ENCODE peak calls at places on chromosomes 4 and X, in six cellular contexts. B, N, R, Z, K and W are unnamed samples.

GRCh38 chrX:69060631-69061408 is 104.4 kb downstream of the PJA1 start:
- DNase-seq in B (peak), N (peak), R (peak), K (peak), Z (no peak), W (peak)

GRCh38 chrX:11386001-11386523 is 92.8 kb downstream of the AMELX start:
- DNase-seq in N (peak), K (no peak), Z (no peak), R (no peak), B (peak), W (no peak)

GRCh38 chrX:155086202-155086840 is 15.0 kb downstream of the BRCC3 start:
- DNase-seq in K (peak), B (no peak), Z (no peak), R (peak), N (peak), W (no peak)

GRCh38 chr4:173057906-173058305 is 110.7 kb upstream of the GALNT7 start:
- DNase-seq in B (no peak), K (no peak), Z (no peak), R (no peak), N (no peak), W (no peak)

GRCh38 chrX:73922856-73923429 is 359.9 kb downstream of the CHIC1 start:
- DNase-seq in Z (no peak), B (no peak), K (no peak), R (no peak), N (no peak), W (no peak)

GRCh38 chrX:39922926-39923325 is 174.8 kb downstream of the BCOR start:
- DNase-seq in B (no peak), Z (no peak), K (no peak), R (no peak), N (no peak), W (no peak)

GRCh38 chr4:136395212-136395722 is 1137.0 kb downstream of the PCDH18 start:
- DNase-seq in B (no peak), R (no peak), K (peak), N (no peak), Z (no peak), W (no peak)

GRCh38 chr4:24380953-24381506 is 203.3 kb downstream of the DHX15 start:
- DNase-seq in B (no peak), R (no peak), Z (no peak), N (no peak), K (no peak), W (no peak)

GRCh38 chr4:153448003-153448731 is 18.0 kb upstream of the TMEM131L start:
- DNase-seq in B (no peak), Z (no peak), N (peak), K (no peak), R (no peak), W (no peak)

DNA sequence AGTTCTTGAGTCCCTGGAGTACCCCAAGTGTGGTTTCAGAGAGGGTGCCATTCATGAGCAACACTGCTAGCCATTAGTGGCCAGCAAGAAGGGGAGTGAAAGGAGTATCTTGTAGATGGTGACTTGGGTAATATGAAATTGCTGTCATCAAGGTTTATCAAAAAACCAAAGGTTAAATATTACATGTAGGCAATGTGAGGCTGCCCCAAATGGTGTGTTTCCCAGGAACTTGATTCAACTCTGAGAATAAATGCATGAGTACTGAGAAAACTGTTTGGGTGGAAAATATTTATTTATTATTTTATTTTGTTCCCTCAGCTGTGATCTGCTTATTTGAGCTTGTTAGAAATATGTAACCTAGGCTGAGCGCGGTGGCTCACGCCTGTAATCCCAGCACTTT is 55.7 kb downstream of the AFF1 start:
- DNase-seq in N (no peak), Z (no peak), R (no peak), K (no peak), B (no peak), W (no peak)
- TF ChIP-seq CTCF in N (no peak), Z (no peak), R (no peak), K (no peak), B (no peak), W (no peak)

DNA sequence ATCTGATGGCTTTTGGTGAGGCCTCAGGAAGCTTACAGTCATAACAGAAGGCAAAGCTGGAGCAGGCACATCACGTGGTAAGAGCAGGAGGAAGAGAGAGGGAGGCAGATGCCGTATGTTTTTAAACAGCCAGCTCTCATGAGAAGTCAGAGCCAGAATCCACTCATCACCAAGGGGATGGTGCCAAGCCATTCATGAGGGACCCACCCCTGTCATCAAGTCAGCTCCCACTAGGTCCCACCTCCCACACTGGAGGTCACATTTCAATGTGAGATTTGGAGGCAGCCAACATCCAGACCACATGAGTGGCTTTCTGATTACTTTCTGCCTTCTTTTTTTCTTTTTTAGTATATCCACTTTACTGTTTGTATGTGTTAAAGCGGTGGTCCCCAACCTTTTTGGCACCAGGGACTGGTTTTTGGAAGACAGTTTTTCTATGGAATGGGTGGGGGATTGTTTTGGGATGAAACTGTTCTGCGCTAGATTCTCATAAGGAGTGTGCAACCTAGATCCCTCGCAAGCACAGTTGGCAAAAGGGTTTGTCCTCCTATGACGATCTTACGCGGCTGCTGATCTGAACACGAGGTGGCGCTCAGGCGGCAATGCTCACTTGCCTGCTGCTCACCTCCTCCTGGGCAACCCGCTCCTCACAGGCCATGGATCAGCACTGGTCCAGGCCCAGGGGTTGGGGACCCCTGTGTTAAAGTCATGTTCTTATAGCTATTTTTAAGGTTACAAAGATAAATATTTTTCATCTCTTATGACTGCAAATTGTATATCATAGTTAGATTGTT is 61.7 kb downstream of the SLIT2 start:
- DNase-seq in R (peak), Z (no peak), N (peak), K (peak), B (no peak), W (no peak)
- TF ChIP-seq CTCF in R (peak), Z (no peak), N (peak), K (peak), B (no peak), W (peak)

GRCh38 chrX:77114501-77114900 is 332.7 kb upstream of the FGF16 start:
- DNase-seq in R (no peak), K (no peak), B (no peak), N (no peak), Z (no peak), W (no peak)
- TF ChIP-seq CTCF in R (no peak), K (peak), B (no peak), N (no peak), Z (no peak), W (no peak)

GRCh38 chr4:177508662-177509061 is 66.4 kb upstream of the AGA start:
- DNase-seq in K (no peak), N (no peak), R (no peak), B (no peak), Z (no peak), W (no peak)

GRCh38 chr4:177509346-177509745 is 67.1 kb upstream of the AGA start:
- DNase-seq in R (no peak), K (no peak), N (no peak), B (no peak), Z (no peak), W (no peak)

GRCh38 chr4:177499537-177499936 is 57.3 kb upstream of the AGA start:
- DNase-seq in N (no peak), Z (no peak), R (no peak), B (no peak), K (no peak), W (no peak)

DNA sequence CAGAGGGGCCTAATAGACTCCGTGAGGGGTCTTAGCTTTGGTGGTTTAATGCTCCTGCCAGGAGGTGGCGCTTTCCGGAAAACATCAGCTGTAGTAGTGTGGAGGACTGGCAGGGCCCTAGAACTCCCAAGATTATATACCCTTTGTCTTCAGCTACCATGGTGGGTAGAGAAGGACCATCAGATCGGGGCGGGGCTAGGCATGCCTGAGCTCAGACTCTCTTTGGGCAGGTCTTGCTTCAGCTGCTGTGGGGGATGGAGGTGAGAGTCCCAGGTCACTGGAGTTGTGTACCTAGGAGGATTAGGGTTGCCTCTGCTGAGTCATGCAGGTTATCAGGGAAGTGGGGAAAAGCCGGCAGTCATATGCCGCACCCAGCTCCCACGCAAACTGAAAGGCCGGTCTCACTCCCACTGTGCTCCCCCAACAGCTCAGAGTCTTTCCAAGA is 63.0 kb upstream of the AGA start:
- DNase-seq in R (no peak), B (no peak), N (peak), K (peak), Z (no peak), W (no peak)
- TF ChIP-seq CTCF in R (no peak), B (no peak), N (no peak), K (peak), Z (no peak), W (no peak)

DNA sequence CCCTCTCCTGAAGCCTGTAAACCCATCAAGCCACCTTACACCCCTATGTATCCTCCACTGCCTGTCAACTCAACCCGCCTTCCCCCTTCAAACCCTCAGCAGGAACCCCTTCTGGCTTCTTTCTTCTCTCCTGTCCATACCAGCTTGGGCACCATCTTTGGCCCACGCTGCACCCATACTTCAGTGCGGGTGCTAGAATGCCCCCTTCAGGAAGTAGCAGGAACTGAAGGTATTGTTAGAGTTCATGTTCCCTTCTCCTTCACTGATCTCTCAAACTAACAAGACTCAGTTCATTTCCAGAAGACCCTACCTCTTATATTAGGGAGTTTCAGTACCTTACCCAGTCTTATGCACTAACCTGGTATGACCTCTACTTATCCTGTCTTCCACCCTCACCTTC is 1.5 kb upstream of the UGT2B17 start:
- DNase-seq in K (no peak), R (no peak), N (no peak), B (no peak), Z (no peak), W (no peak)
- TF ChIP-seq CTCF in K (no peak), R (no peak), N (no peak), B (no peak), Z (no peak), W (no peak)